ENCODE peak calls at places on chromosomes 5 and 9, in four cellular contexts. A is HEK293T, M is K562, V is GM12878. X is an unnamed sample.

GRCh38 chr9:123997665-123998277 is 13.8 kb upstream of the LHX2 start:
- DNase-seq in M (no peak), A (no peak), V (peak), X (no peak)

GRCh38 chr9:107360098-107360497 is 77.0 kb downstream of the RAD23B start:
- DNase-seq in A (no peak), V (no peak), M (no peak), X (no peak)

GRCh38 chr5:33513786-33514185 is 73.0 kb downstream of the TARS1 start:
- DNase-seq in V (no peak), M (no peak), A (no peak), X (no peak)

GRCh38 chr9:19994296-19994695 is 205.5 kb upstream of the SLC24A2 start:
- DNase-seq in M (no peak), V (no peak), A (no peak), X (no peak)

GRCh38 chr5:177389368-177390169 is 5.3 kb downstream of the SLC34A1 start:
- DNase-seq in M (no peak), V (peak), A (no peak), X (peak)

GRCh38 chr5:77900691-77901090 is 124.6 kb upstream of the TBCA start:
- DNase-seq in M (no peak), A (no peak), V (no peak), X (no peak)

GRCh38 chr9:3676766-3677165 is 151.0 kb upstream of the RFX3 start:
- DNase-seq in V (no peak), M (no peak), A (no peak), X (no peak)

GRCh38 chr9:72363908-72364678 is 915 bp downstream of the ZFAND5 start:
- DNase-seq in M (peak), A (peak), V (no peak), X (peak)

GRCh38 chr9:77926314-77926959 is 105.2 kb downstream of the GNAQ start:
- DNase-seq in M (no peak), V (no peak), A (no peak), X (no peak)

GRCh38 chr5:2553611-2554010 is 197.9 kb downstream of the IRX2 start:
- DNase-seq in A (no peak), V (no peak), M (no peak), X (no peak)

GRCh38 chr5:50799596-50799995 is 133.2 kb downstream of the PARP8 start:
- DNase-seq in M (no peak), A (no peak), V (no peak), X (no peak)

GRCh38 chr5:143354025-143354424 is 49.5 kb downstream of the NR3C1 start:
- DNase-seq in M (no peak), V (no peak), A (no peak), X (no peak)

GRCh38 chr5:4306029-4306428 is 710.4 kb downstream of the IRX1 start:
- DNase-seq in A (no peak), M (no peak), V (no peak), X (no peak)

GRCh38 chr5:94690778-94691177 is 72.3 kb downstream of the SLF1 start:
- DNase-seq in A (no peak), M (no peak), V (no peak), X (no peak)

GRCh38 chr9:76615149-76615548 is 149.1 kb upstream of the PCA3 start:
- DNase-seq in A (no peak), V (no peak), M (no peak), X (peak)

GRCh38 chr5:41707853-41708603 is 162.2 kb downstream of the OXCT1 start:
- DNase-seq in M (peak), A (peak), V (no peak), X (peak)

GRCh38 chr5:141864371-141865370 is 13.5 kb downstream of the PCDH1 start:
- DNase-seq in M (no peak), A (no peak), V (no peak), X (no peak)

GRCh38 chr9:89365532-89365912 is 47.2 kb downstream of the SECISBP2 start:
- DNase-seq in A (no peak), V (no peak), M (no peak), X (no peak)

GRCh38 chr5:67826296-67826695 is 389.3 kb upstream of the PIK3R1 start:
- DNase-seq in V (no peak), A (no peak), M (no peak), X (no peak)

GRCh38 chr9:134319306-134320194 is 6.7 kb upstream of the RXRA start:
- DNase-seq in M (no peak), A (no peak), V (no peak), X (no peak)

GRCh38 chr9:87179556-87180340 is 232.4 kb upstream of the GAS1 start:
- DNase-seq in M (no peak), A (no peak), V (no peak), X (no peak)

GRCh38 chr5:62942384-62942783 is 363.8 kb downstream of the LRRC70 start:
- DNase-seq in M (no peak), A (no peak), V (no peak), X (no peak)

GRCh38 chr5:82406200-82406773 is 128.1 kb upstream of the RPS23 start:
- DNase-seq in M (no peak), V (no peak), A (peak), X (no peak)

GRCh38 chr9:18666348-18666747 is 192.4 kb downstream of the ADAMTSL1 start:
- DNase-seq in V (no peak), A (no peak), M (no peak), X (no peak)

GRCh38 chr5:142726188-142726731 is 40.4 kb upstream of the FGF1 start:
- DNase-seq in M (no peak), V (peak), A (no peak), X (no peak)

GRCh38 chr5:162496080-162496808 is 428.7 kb downstream of the GABRG2 start:
- DNase-seq in A (no peak), M (no peak), V (no peak), X (no peak)

GRCh38 chr5:85545129-85545528 is 1072.6 kb upstream of the COX7C start:
- DNase-seq in A (no peak), V (no peak), M (no peak), X (no peak)

GRCh38 chr5:6708814-6709213 is 4.4 kb upstream of the TENT4A start:
- DNase-seq in V (no peak), M (no peak), A (no peak), X (no peak)

GRCh38 chr5:159104058-159104651 is 4.4 kb upstream of the EBF1 start:
- DNase-seq in M (peak), V (no peak), A (no peak), X (no peak)

DNA sequence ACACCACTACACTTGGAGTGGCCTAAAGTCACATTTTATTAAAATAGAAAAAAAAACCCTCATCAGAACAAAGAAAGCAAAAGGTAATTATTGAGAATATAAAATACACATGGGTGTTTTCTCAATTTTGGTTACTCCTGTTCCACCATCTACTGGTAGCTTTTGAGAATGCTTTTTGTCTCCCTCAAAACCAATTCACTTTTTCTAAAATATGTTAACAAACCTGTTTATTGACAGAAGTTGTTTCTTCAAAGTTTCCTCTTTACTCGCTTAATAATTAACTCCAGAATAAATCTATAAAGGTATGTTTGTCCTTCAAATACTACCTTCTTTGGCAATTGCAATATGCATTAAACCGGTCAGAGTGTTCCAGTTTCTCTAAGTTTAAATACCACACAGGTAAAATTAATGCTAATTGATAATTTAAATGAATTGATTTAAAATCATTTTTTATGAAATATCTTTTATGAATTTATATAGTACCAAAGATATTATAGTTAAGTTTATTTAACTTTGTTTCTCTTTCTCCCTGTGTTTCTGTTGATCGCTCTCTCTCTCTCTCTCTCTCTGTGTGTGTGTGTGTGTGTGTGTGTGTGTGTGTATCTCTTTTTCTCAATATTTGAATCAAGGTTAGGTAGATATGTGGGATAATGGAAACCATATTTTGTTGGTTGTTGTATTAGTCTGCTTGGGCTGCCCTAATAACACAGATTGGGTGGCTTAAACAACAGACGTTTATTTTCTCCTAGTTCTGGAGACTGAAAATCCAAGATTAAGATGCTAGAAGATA is 487.4 kb downstream of the PRDM9 start:
- DNase-seq in M (no peak), A (peak), V (no peak), X (peak)
- TF ChIP-seq TARDBP in M (no peak), A (no peak), V (no peak), X (no peak)

GRCh38 chr5:55236800-55237199 is 3.4 kb upstream of the CCNO start:
- DNase-seq in V (no peak), A (no peak), M (no peak), X (no peak)

GRCh38 chr5:55241756-55242155 is 8.3 kb upstream of the CCNO start:
- DNase-seq in A (no peak), V (no peak), M (peak), X (no peak)
- TF ChIP-seq TARDBP in A (no peak), V (no peak), M (no peak), X (no peak)

GRCh38 chr9:95796029-95796428 is 79.5 kb upstream of the ERCC6L2 start:
- DNase-seq in A (no peak), V (no peak), M (no peak), X (no peak)
- TF ChIP-seq TARDBP in A (no peak), V (no peak), M (no peak), X (no peak)

DNA sequence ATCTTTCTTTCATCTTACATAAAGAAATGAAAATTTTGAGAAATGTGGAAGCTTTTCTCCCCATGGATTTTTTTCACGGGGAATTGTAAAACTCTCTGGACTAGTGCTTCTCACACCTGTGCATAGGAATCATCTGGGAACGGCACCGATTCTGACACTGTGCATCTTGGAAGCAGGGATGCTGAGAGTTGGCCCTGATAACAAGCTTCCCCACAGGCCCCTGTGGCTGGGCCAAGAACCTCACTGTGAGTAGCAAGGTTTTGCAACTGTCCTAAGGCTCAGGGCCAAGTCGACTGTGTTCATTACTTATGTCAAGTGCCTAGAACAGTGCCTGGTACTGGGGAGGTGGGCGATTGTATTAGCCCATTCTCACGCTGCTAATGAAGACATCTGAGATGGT is 107.9 kb upstream of the ICE1 start:
- DNase-seq in A (no peak), V (no peak), M (no peak), X (no peak)
- TF ChIP-seq TARDBP in A (no peak), V (no peak), M (no peak), X (no peak)

GRCh38 chr9:14654932-14655331 is 38.3 kb downstream of the ZDHHC21 start:
- DNase-seq in M (no peak), V (no peak), A (no peak), X (no peak)

GRCh38 chr9:14653511-14653910 is 39.7 kb downstream of the ZDHHC21 start:
- DNase-seq in A (no peak), M (no peak), V (no peak), X (no peak)

DNA sequence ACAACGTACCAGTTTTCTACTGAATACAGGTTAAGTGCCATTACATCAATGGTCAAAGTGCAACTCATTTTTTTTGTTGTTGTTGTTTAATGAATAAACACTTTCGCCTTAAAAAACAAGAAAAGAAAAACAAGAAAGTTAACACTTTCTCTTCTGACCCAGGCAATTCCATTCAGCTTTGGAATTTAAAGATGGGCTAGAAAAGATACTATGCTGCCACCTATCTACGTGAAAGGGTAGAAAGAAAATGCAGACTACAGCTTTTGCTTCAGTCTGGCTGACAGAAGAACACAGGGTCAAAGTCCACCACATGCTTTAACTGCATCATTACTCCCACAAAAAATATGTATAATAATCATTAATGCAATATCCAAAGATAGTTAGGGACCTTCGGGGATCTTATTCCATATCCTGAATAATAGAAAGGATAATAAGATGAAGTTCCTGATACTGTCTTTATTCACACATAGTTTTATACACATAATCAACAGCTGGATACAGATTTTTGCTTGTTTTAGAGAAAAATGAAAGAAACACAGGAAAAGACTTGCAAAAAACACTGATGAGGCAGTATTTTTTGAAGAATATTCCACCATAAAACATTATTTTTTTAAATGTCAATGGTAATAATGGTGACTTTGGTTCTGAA is 40.4 kb downstream of the ZDHHC21 start:
- DNase-seq in A (peak), M (peak), V (no peak), X (peak)
- TF ChIP-seq TARDBP in A (no peak), M (no peak), V (no peak), X (no peak)

DNA sequence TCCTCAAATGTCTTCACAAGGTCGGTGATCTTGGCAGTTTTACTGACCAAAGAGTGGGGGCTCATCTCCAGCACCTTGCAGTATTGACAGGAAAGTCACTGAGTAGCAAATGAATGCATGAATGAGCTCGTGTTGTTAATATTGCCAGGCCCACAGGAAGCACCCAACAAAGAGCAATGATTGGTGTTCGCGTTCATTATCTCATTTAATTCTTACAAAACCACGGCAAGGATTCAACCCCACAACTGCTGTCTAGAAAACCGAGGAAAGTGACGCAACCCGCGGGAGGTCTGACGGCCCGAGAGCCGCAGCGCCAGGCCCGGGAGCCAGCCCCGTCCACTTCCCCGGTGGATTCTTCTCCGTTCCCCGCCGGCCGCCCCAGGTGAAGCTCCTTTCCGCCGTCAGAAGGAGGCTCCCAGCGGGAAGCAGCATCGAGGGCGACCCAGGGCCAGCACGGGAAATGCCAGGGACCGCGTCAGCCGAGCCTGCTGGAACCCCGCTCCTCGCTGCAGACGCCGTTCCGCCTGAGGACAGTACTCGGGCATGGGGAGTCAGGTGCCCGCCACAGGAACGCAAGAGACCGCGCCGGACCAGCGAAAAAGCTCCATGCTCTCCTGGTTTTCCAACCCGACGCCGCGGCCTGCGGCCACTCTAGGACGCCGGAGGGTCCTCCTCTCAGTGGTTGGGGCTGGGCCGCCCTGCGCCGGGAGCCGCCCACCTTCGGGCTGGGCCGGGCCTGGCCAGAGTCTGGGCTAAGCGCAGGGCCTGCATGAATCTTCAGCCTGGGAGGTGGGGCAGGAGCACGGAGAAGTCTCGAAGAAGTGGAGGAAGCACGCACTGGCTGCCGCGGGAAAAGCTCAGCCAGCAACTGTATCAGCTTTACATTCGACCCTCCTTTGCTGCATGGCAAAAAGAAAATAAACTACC is 19.8 kb upstream of the FER start:
- DNase-seq in M (peak), V (no peak), A (peak), X (peak)
- TF ChIP-seq TARDBP in M (no peak), V (peak), A (no peak), X (peak)